ENCODE peak calls at places on chromosomes 13 and 19, in nine cellular contexts. One of them, this sample, is unnamed. For H3K36me3, the result is how much of the 10 kb centered on the place peaks cover.

GRCh38 chr13:59493436-59493965 is 670.2 kb downstream of the DIAPH3 start:
- DNase-seq in psoas muscle: no peak
- DNase-seq in lower lobe of right lung: no peak
- DNase-seq in gastrocnemius medialis: no peak
- DNase-seq in uterus: no peak
- DNase-seq in OCI-LY7: no peak
- DNase-seq in thoracic aorta: no peak
- DNase-seq in naive thymus-derived CD4-positive, alpha-beta T cell: no peak
- DNase-seq in neuronal stem cell: no peak
- DNase-seq in this sample: no peak

GRCh38 chr19:31054430-31054829 is 294.8 kb downstream of the TSHZ3 start:
- DNase-seq in psoas muscle: no peak
- DNase-seq in lower lobe of right lung: no peak
- DNase-seq in gastrocnemius medialis: no peak
- DNase-seq in uterus: no peak
- DNase-seq in OCI-LY7: peak
- DNase-seq in thoracic aorta: no peak
- DNase-seq in naive thymus-derived CD4-positive, alpha-beta T cell: no peak
- DNase-seq in neuronal stem cell: peak
- DNase-seq in this sample: peak

GRCh38 chr13:99610702-99611289 is 109.5 kb downstream of the TM9SF2 start:
- DNase-seq in psoas muscle: no peak
- DNase-seq in lower lobe of right lung: no peak
- DNase-seq in gastrocnemius medialis: no peak
- DNase-seq in uterus: no peak
- DNase-seq in OCI-LY7: no peak
- DNase-seq in thoracic aorta: no peak
- DNase-seq in naive thymus-derived CD4-positive, alpha-beta T cell: no peak
- DNase-seq in neuronal stem cell: no peak
- DNase-seq in this sample: no peak

GRCh38 chr19:43452517-43453045 is 12.8 kb downstream of the LYPD3 start:
- DNase-seq in psoas muscle: no peak
- DNase-seq in lower lobe of right lung: no peak
- DNase-seq in gastrocnemius medialis: no peak
- DNase-seq in uterus: no peak
- DNase-seq in OCI-LY7: no peak
- DNase-seq in thoracic aorta: no peak
- DNase-seq in naive thymus-derived CD4-positive, alpha-beta T cell: no peak
- DNase-seq in neuronal stem cell: no peak
- DNase-seq in this sample: no peak

GRCh38 chr13:33639640-33640080 is 178.3 kb upstream of the RFC3 start:
- DNase-seq in psoas muscle: no peak
- DNase-seq in lower lobe of right lung: no peak
- DNase-seq in gastrocnemius medialis: no peak
- DNase-seq in uterus: no peak
- DNase-seq in OCI-LY7: peak
- DNase-seq in thoracic aorta: no peak
- DNase-seq in naive thymus-derived CD4-positive, alpha-beta T cell: no peak
- DNase-seq in neuronal stem cell: no peak
- DNase-seq in this sample: no peak

GRCh38 chr13:111385182-111385857 is 64.9 kb downstream of the TEX29 start:
- DNase-seq in psoas muscle: peak
- DNase-seq in lower lobe of right lung: no peak
- DNase-seq in gastrocnemius medialis: no peak
- DNase-seq in uterus: no peak
- DNase-seq in OCI-LY7: no peak
- DNase-seq in thoracic aorta: no peak
- DNase-seq in naive thymus-derived CD4-positive, alpha-beta T cell: no peak
- DNase-seq in neuronal stem cell: no peak
- DNase-seq in this sample: no peak

GRCh38 chr19:16571283-16571682 is 932 bp downstream of the SLC35E1 start:
- DNase-seq in psoas muscle: no peak
- DNase-seq in lower lobe of right lung: peak
- DNase-seq in gastrocnemius medialis: no peak
- DNase-seq in uterus: no peak
- DNase-seq in OCI-LY7: peak
- DNase-seq in thoracic aorta: no peak
- DNase-seq in naive thymus-derived CD4-positive, alpha-beta T cell: no peak
- DNase-seq in neuronal stem cell: no peak
- DNase-seq in this sample: no peak

GRCh38 chr13:61286148-61286745 is 129.4 kb downstream of the PCDH20 start:
- DNase-seq in psoas muscle: no peak
- DNase-seq in lower lobe of right lung: no peak
- DNase-seq in gastrocnemius medialis: no peak
- DNase-seq in uterus: no peak
- DNase-seq in OCI-LY7: peak
- DNase-seq in thoracic aorta: no peak
- DNase-seq in naive thymus-derived CD4-positive, alpha-beta T cell: no peak
- DNase-seq in neuronal stem cell: peak
- DNase-seq in this sample: peak

GRCh38 chr13:112893570-112894422 is 75.2 kb upstream of the MCF2L start:
- DNase-seq in psoas muscle: peak
- DNase-seq in lower lobe of right lung: peak
- DNase-seq in gastrocnemius medialis: no peak
- DNase-seq in uterus: no peak
- DNase-seq in OCI-LY7: no peak
- DNase-seq in thoracic aorta: no peak
- DNase-seq in naive thymus-derived CD4-positive, alpha-beta T cell: peak
- DNase-seq in neuronal stem cell: peak
- DNase-seq in this sample: peak

GRCh38 chr19:3517638-3518037 is 11.5 kb downstream of the FZR1 start:
- DNase-seq in psoas muscle: no peak
- DNase-seq in lower lobe of right lung: no peak
- DNase-seq in gastrocnemius medialis: no peak
- DNase-seq in uterus: no peak
- DNase-seq in OCI-LY7: no peak
- DNase-seq in thoracic aorta: no peak
- DNase-seq in naive thymus-derived CD4-positive, alpha-beta T cell: no peak
- DNase-seq in neuronal stem cell: no peak
- DNase-seq in this sample: no peak
- H3K36me3 ChIP-seq in psoas muscle: under half
- H3K36me3 ChIP-seq in lower lobe of right lung: under half
- H3K36me3 ChIP-seq in gastrocnemius medialis: under half
- H3K36me3 ChIP-seq in uterus: under half
- H3K36me3 ChIP-seq in OCI-LY7: under half
- H3K36me3 ChIP-seq in thoracic aorta: under half
- H3K36me3 ChIP-seq in naive thymus-derived CD4-positive, alpha-beta T cell: under half
- H3K36me3 ChIP-seq in neuronal stem cell: under half
- H3K36me3 ChIP-seq in this sample: under half

GRCh38 chr19:15427350-15427700 is 8.5 kb upstream of the AKAP8L start:
- DNase-seq in psoas muscle: peak
- DNase-seq in lower lobe of right lung: no peak
- DNase-seq in gastrocnemius medialis: no peak
- DNase-seq in uterus: no peak
- DNase-seq in OCI-LY7: no peak
- DNase-seq in thoracic aorta: no peak
- DNase-seq in naive thymus-derived CD4-positive, alpha-beta T cell: no peak
- DNase-seq in neuronal stem cell: no peak
- DNase-seq in this sample: no peak
- H3K36me3 ChIP-seq in psoas muscle: under half
- H3K36me3 ChIP-seq in lower lobe of right lung: half or more
- H3K36me3 ChIP-seq in gastrocnemius medialis: under half
- H3K36me3 ChIP-seq in uterus: under half
- H3K36me3 ChIP-seq in OCI-LY7: half or more
- H3K36me3 ChIP-seq in thoracic aorta: half or more
- H3K36me3 ChIP-seq in naive thymus-derived CD4-positive, alpha-beta T cell: under half
- H3K36me3 ChIP-seq in neuronal stem cell: half or more
- H3K36me3 ChIP-seq in this sample: under half

DNA sequence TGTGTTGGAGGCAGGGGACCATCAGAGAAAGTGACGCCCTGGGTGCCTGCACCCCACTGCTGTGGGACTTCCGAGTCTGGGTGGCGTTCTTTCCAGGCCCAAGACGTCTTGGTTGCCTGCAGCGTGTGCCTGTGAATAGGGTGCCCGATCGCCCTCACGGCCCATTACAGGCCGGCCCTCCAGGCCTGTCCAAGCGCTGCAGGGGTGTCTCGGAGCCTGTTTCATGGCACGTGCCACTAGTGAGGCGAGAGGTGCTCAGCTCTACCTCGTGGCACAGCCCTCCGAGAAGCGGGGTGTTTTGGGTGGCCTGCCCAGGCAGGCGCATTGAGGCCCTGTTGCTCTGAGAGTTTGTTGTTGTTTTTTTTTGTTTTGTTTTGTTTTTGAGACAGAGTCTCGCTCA is 30.1 kb downstream of the DOT1L start:
- DNase-seq in psoas muscle: no peak
- DNase-seq in lower lobe of right lung: no peak
- DNase-seq in gastrocnemius medialis: no peak
- DNase-seq in uterus: no peak
- DNase-seq in OCI-LY7: no peak
- DNase-seq in thoracic aorta: no peak
- DNase-seq in naive thymus-derived CD4-positive, alpha-beta T cell: no peak
- DNase-seq in neuronal stem cell: no peak
- DNase-seq in this sample: no peak
- H3K36me3 ChIP-seq in psoas muscle: under half
- H3K36me3 ChIP-seq in lower lobe of right lung: half or more
- H3K36me3 ChIP-seq in gastrocnemius medialis: under half
- H3K36me3 ChIP-seq in uterus: under half
- H3K36me3 ChIP-seq in OCI-LY7: half or more
- H3K36me3 ChIP-seq in thoracic aorta: under half
- H3K36me3 ChIP-seq in naive thymus-derived CD4-positive, alpha-beta T cell: under half
- H3K36me3 ChIP-seq in neuronal stem cell: half or more
- H3K36me3 ChIP-seq in this sample: under half

DNA sequence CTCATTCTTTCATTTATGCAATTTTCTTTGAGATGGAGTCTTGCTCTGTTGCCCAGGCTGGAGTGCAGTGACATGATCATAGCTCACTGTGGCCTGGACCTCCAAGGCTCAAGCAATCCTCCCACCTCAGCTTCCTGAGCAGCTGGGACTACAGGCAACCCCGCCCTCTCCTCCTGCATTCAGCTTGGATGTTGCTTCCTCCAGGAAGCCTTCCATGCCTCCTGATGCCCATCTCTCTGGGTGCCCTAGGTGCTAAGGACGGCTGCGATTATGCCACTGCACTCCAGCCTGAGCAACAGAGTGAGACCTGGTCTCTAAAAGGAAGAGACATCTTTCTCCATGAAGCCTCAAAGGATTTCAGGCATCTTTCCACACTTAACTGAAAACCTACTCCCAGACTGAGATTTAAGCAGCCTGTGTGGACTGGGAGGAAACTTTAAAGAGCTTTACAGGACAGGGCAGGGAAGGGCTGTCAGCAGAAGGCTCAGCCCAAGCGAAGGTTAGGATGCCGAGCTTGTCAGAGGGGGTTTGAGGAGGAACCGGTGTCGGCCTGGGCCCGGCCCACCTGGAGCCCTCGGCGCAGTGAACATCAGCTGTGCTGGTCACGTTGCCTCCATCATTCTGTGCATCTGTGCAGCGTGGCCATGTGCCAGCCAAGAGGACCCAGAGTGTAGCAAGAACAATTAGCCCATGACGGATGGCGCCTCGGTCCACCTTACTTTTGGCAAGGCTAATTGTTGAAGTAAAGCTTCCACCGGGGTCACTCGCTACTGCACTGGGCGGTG is 161.6 kb downstream of the PTPRS start:
- DNase-seq in psoas muscle: no peak
- DNase-seq in lower lobe of right lung: no peak
- DNase-seq in gastrocnemius medialis: no peak
- DNase-seq in uterus: no peak
- DNase-seq in OCI-LY7: no peak
- DNase-seq in thoracic aorta: no peak
- DNase-seq in naive thymus-derived CD4-positive, alpha-beta T cell: no peak
- DNase-seq in neuronal stem cell: no peak
- DNase-seq in this sample: peak
- H3K36me3 ChIP-seq in psoas muscle: under half
- H3K36me3 ChIP-seq in lower lobe of right lung: under half
- H3K36me3 ChIP-seq in gastrocnemius medialis: under half
- H3K36me3 ChIP-seq in uterus: under half
- H3K36me3 ChIP-seq in OCI-LY7: under half
- H3K36me3 ChIP-seq in thoracic aorta: under half
- H3K36me3 ChIP-seq in naive thymus-derived CD4-positive, alpha-beta T cell: under half
- H3K36me3 ChIP-seq in neuronal stem cell: under half
- H3K36me3 ChIP-seq in this sample: under half

GRCh38 chr19:35006342-35006998 is 6.3 kb downstream of the GRAMD1A start:
- DNase-seq in psoas muscle: no peak
- DNase-seq in lower lobe of right lung: peak
- DNase-seq in gastrocnemius medialis: no peak
- DNase-seq in uterus: no peak
- DNase-seq in OCI-LY7: no peak
- DNase-seq in thoracic aorta: no peak
- DNase-seq in naive thymus-derived CD4-positive, alpha-beta T cell: no peak
- DNase-seq in neuronal stem cell: no peak
- DNase-seq in this sample: no peak
- H3K36me3 ChIP-seq in psoas muscle: under half
- H3K36me3 ChIP-seq in lower lobe of right lung: under half
- H3K36me3 ChIP-seq in gastrocnemius medialis: under half
- H3K36me3 ChIP-seq in uterus: under half
- H3K36me3 ChIP-seq in OCI-LY7: half or more
- H3K36me3 ChIP-seq in thoracic aorta: under half
- H3K36me3 ChIP-seq in naive thymus-derived CD4-positive, alpha-beta T cell: under half
- H3K36me3 ChIP-seq in neuronal stem cell: under half
- H3K36me3 ChIP-seq in this sample: under half

DNA sequence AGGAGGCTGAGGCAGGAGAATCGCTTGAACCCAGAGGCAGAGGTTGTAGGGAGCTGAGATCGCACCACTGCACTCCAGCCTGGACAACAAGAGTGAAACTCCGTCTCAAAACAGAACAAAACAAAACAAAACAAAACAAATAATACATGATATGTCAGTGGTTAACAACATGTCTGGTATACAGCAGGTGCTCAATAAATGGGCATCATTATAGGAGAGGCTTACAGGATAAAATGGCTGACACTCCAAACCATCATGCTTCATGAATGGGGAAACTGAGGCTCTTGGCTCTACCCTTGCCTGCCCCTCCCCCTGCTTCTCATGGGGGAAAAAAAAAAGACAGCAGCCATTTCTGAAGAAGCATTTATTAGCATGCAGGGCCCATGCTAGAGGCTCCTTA is 3.0 kb upstream of the RAB3D start:
- DNase-seq in psoas muscle: no peak
- DNase-seq in lower lobe of right lung: no peak
- DNase-seq in gastrocnemius medialis: no peak
- DNase-seq in uterus: no peak
- DNase-seq in OCI-LY7: no peak
- DNase-seq in thoracic aorta: no peak
- DNase-seq in naive thymus-derived CD4-positive, alpha-beta T cell: no peak
- DNase-seq in neuronal stem cell: no peak
- DNase-seq in this sample: no peak
- H3K36me3 ChIP-seq in psoas muscle: under half
- H3K36me3 ChIP-seq in lower lobe of right lung: under half
- H3K36me3 ChIP-seq in gastrocnemius medialis: under half
- H3K36me3 ChIP-seq in uterus: under half
- H3K36me3 ChIP-seq in OCI-LY7: under half
- H3K36me3 ChIP-seq in thoracic aorta: under half
- H3K36me3 ChIP-seq in naive thymus-derived CD4-positive, alpha-beta T cell: under half
- H3K36me3 ChIP-seq in neuronal stem cell: under half
- H3K36me3 ChIP-seq in this sample: under half

DNA sequence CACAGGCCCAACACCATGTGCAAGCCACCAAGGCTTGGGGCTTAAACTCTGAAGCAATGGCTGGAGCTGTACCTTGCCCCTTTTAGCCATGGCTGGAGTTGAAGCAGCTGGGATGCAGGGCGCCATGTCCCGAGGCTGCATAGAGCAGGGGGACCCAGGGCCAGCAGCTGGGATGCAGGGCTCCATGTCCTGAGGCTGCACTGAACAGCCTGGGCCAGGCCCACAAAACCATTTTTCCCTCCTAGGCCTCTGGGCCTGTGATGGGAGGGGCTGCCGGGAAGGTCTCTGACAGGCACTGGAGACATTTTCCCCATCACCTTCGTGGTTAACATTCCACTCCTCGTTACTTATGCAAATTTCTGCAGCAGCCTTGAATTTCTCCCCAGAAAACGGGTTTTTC is 10.8 kb downstream of the TRAPPC2B start:
- DNase-seq in psoas muscle: no peak
- DNase-seq in lower lobe of right lung: no peak
- DNase-seq in gastrocnemius medialis: no peak
- DNase-seq in uterus: no peak
- DNase-seq in OCI-LY7: no peak
- DNase-seq in thoracic aorta: no peak
- DNase-seq in naive thymus-derived CD4-positive, alpha-beta T cell: no peak
- DNase-seq in neuronal stem cell: no peak
- DNase-seq in this sample: no peak
- H3K36me3 ChIP-seq in psoas muscle: under half
- H3K36me3 ChIP-seq in lower lobe of right lung: half or more
- H3K36me3 ChIP-seq in gastrocnemius medialis: under half
- H3K36me3 ChIP-seq in uterus: under half
- H3K36me3 ChIP-seq in OCI-LY7: half or more
- H3K36me3 ChIP-seq in thoracic aorta: half or more
- H3K36me3 ChIP-seq in naive thymus-derived CD4-positive, alpha-beta T cell: under half
- H3K36me3 ChIP-seq in neuronal stem cell: under half
- H3K36me3 ChIP-seq in this sample: under half